ENCODE peak calls at places on chromosome 9, in five cellular contexts. K, H, L, M and A are unnamed samples.

GRCh38 chr9:90259302-90260246 is 383.1 kb downstream of the DIRAS2 start:
- DNase-seq in H (no peak), K (no peak), L (no peak), M (no peak), A (no peak)

GRCh38 chr9:438066-438465 is 223.4 kb downstream of the DOCK8 start:
- DNase-seq in K (no peak), M (peak), L (no peak), H (no peak), A (no peak)

GRCh38 chr9:136700959-136701664 is 11.3 kb upstream of the DIPK1B start:
- DNase-seq in K (no peak), M (no peak), L (no peak), H (no peak), A (no peak)

GRCh38 chr9:121269888-121270254 is 1.9 kb downstream of the GSN start:
- DNase-seq in K (no peak), H (no peak), L (no peak), M (peak), A (no peak)

GRCh38 chr9:79026311-79026710 is 545.5 kb upstream of the TLE4 start:
- DNase-seq in K (no peak), M (peak), H (peak), L (no peak), A (no peak)

GRCh38 chr9:136095028-136095494 is at the start of gene NACC2:
- DNase-seq in L (peak), H (peak), K (no peak), M (peak), A (no peak)

GRCh38 chr9:133396952-133397351 is 20.8 kb downstream of the STKLD1 start:
- DNase-seq in M (peak), L (no peak), H (peak), K (no peak), A (no peak)

GRCh38 chr9:86353591-86354047 is 591 bp downstream of the TUT7 start:
- DNase-seq in H (no peak), L (no peak), K (no peak), M (peak), A (no peak)

GRCh38 chr9:93100265-93100636 is 4.2 kb downstream of the CARD19 start:
- DNase-seq in M (no peak), K (no peak), L (no peak), H (no peak), A (no peak)

GRCh38 chr9:14906000-14906399 is 4.2 kb downstream of the FREM1 start:
- DNase-seq in L (no peak), H (no peak), M (no peak), K (no peak), A (no peak)

GRCh38 chr9:127612993-127613954 is 1.2 kb downstream of the STXBP1 start:
- DNase-seq in M (peak), H (peak), L (peak), K (peak), A (no peak)

GRCh38 chr9:5951686-5952211 is 61.1 kb downstream of the MLANA start:
- DNase-seq in K (no peak), H (peak), M (peak), L (no peak), A (no peak)

GRCh38 chr9:91187965-91188344 is 173.8 kb downstream of the AUH start:
- DNase-seq in K (peak), L (no peak), M (peak), H (peak), A (no peak)

GRCh38 chr9:23717505-23717904 is 108.5 kb downstream of the ELAVL2 start:
- DNase-seq in L (no peak), K (no peak), M (no peak), H (no peak), A (no peak)

GRCh38 chr9:127938298-127938690 is 640 bp upstream of the DPM2 start:
- DNase-seq in M (peak), H (no peak), K (no peak), L (no peak), A (no peak)

GRCh38 chr9:3647652-3648051 is 121.9 kb upstream of the RFX3 start:
- DNase-seq in K (no peak), L (no peak), M (no peak), H (no peak), A (no peak)

GRCh38 chr9:126612813-126613641 is 701 bp upstream of the LMX1B start:
- DNase-seq in H (no peak), L (no peak), M (peak), K (no peak), A (no peak)

GRCh38 chr9:124371183-124371582 is 44.1 kb downstream of the PSMB7 start:
- DNase-seq in K (no peak), H (peak), L (no peak), M (peak), A (no peak)

GRCh38 chr9:79623799-79624721 is 52.3 kb downstream of the TLE4 start:
- DNase-seq in M (peak), H (no peak), L (no peak), K (peak), A (peak)

GRCh38 chr9:128159784-128160602 is at the start of gene BBLN:
- DNase-seq in K (peak), M (peak), H (peak), L (peak), A (peak)

GRCh38 chr9:96495341-96495740 is 45.4 kb downstream of the HABP4 start:
- DNase-seq in H (peak), M (peak), K (no peak), L (no peak), A (no peak)

GRCh38 chr9:4196376-4196775 is 103.5 kb downstream of the GLIS3 start:
- DNase-seq in M (no peak), H (peak), K (no peak), L (no peak), A (no peak)

GRCh38 chr9:5764130-5764868 is 68.6 kb downstream of the ERMP1 start:
- DNase-seq in H (no peak), M (no peak), L (no peak), K (no peak), A (no peak)

GRCh38 chr9:125915606-125916005 is 168.4 kb downstream of the PBX3 start:
- DNase-seq in K (no peak), H (no peak), L (no peak), M (no peak), A (no peak)

GRCh38 chr9:110187126-110187525 is 20.8 kb downstream of the C9orf152 start:
- DNase-seq in M (no peak), L (peak), K (no peak), H (no peak), A (no peak)